ENCODE peak calls at places on chromosomes 3 and 15, in six cellular contexts. One of them, this sample, is unnamed. For H3K4me1, the result is how much of the 10 kb centered on the place peaks cover.

GRCh38 chr3:116281313-116282143 is 163.8 kb downstream of the LSAMP start:
- DNase-seq in A549: no peak
- DNase-seq in H1: no peak
- DNase-seq in GM12878: no peak
- DNase-seq in HepG2: no peak
- DNase-seq in K562: no peak
- DNase-seq in this sample: no peak

GRCh38 chr15:90610220-90610619 is 80.5 kb downstream of the CRTC3 start:
- DNase-seq in K562: no peak
- DNase-seq in HepG2: no peak
- DNase-seq in H1: no peak
- DNase-seq in A549: no peak
- DNase-seq in GM12878: no peak
- DNase-seq in this sample: peak

GRCh38 chr15:97976129-97976528 is 15.6 kb downstream of the ARRDC4 start:
- DNase-seq in HepG2: no peak
- DNase-seq in H1: no peak
- DNase-seq in A549: no peak
- DNase-seq in K562: no peak
- DNase-seq in GM12878: no peak
- DNase-seq in this sample: no peak

GRCh38 chr15:43105077-43105769 is 615 bp downstream of the UBR1 start:
- DNase-seq in GM12878: no peak
- DNase-seq in A549: peak
- DNase-seq in HepG2: peak
- DNase-seq in K562: peak
- DNase-seq in H1: no peak
- DNase-seq in this sample: peak

GRCh38 chr15:29665441-29665985 is 156.8 kb downstream of the TJP1 start:
- DNase-seq in HepG2: no peak
- DNase-seq in GM12878: no peak
- DNase-seq in K562: no peak
- DNase-seq in A549: no peak
- DNase-seq in H1: no peak
- DNase-seq in this sample: no peak

GRCh38 chr15:42456971-42457370 is 34.0 kb downstream of the ZNF106 start:
- DNase-seq in A549: no peak
- DNase-seq in HepG2: no peak
- DNase-seq in K562: no peak
- DNase-seq in H1: no peak
- DNase-seq in GM12878: no peak
- DNase-seq in this sample: no peak

GRCh38 chr15:58987501-58988010 is at the start of gene RNF111:
- DNase-seq in A549: peak
- DNase-seq in H1: peak
- DNase-seq in GM12878: peak
- DNase-seq in HepG2: peak
- DNase-seq in K562: peak
- DNase-seq in this sample: peak

GRCh38 chr3:144466114-144466513 is 494.5 kb downstream of the DIPK2A start:
- DNase-seq in A549: no peak
- DNase-seq in H1: no peak
- DNase-seq in HepG2: no peak
- DNase-seq in GM12878: no peak
- DNase-seq in K562: no peak
- DNase-seq in this sample: no peak

GRCh38 chr3:102248981-102249705 is 185.7 kb upstream of the ZPLD1 start:
- DNase-seq in HepG2: no peak
- DNase-seq in A549: no peak
- DNase-seq in K562: no peak
- DNase-seq in H1: no peak
- DNase-seq in GM12878: no peak
- DNase-seq in this sample: no peak

GRCh38 chr3:55002416-55002930 is 74.6 kb upstream of the LRTM1 start:
- DNase-seq in K562: no peak
- DNase-seq in HepG2: no peak
- DNase-seq in H1: no peak
- DNase-seq in A549: no peak
- DNase-seq in GM12878: no peak
- DNase-seq in this sample: no peak

GRCh38 chr3:125107861-125108567 is 52.2 kb upstream of the HEG1 start:
- DNase-seq in HepG2: no peak
- DNase-seq in A549: no peak
- DNase-seq in K562: no peak
- DNase-seq in GM12878: peak
- DNase-seq in H1: no peak
- DNase-seq in this sample: peak

GRCh38 chr3:126621171-126621570 is 33.8 kb downstream of the TXNRD3 start:
- DNase-seq in A549: no peak
- DNase-seq in HepG2: no peak
- DNase-seq in GM12878: no peak
- DNase-seq in K562: no peak
- DNase-seq in H1: no peak
- DNase-seq in this sample: peak

GRCh38 chr15:75720787-75721461 is 8.3 kb upstream of the CSPG4 start:
- DNase-seq in A549: peak
- DNase-seq in K562: peak
- DNase-seq in H1: no peak
- DNase-seq in GM12878: no peak
- DNase-seq in HepG2: peak
- DNase-seq in this sample: no peak

GRCh38 chr15:55358471-55358870 is 39.4 kb downstream of the PIGB start:
- DNase-seq in HepG2: no peak
- DNase-seq in H1: no peak
- DNase-seq in A549: no peak
- DNase-seq in GM12878: no peak
- DNase-seq in K562: no peak
- DNase-seq in this sample: no peak

GRCh38 chr15:46354443-46354842 is 719.6 kb downstream of the SQOR start:
- DNase-seq in HepG2: no peak
- DNase-seq in K562: no peak
- DNase-seq in H1: no peak
- DNase-seq in A549: no peak
- DNase-seq in GM12878: no peak
- DNase-seq in this sample: no peak

GRCh38 chr3:172717493-172718088 is 6.7 kb upstream of the NCEH1 start:
- DNase-seq in K562: peak
- DNase-seq in GM12878: no peak
- DNase-seq in HepG2: peak
- DNase-seq in H1: no peak
- DNase-seq in A549: peak
- DNase-seq in this sample: no peak

GRCh38 chr15:31236184-31237041 is 90.2 kb upstream of the KLF13 start:
- DNase-seq in H1: no peak
- DNase-seq in K562: peak
- DNase-seq in HepG2: peak
- DNase-seq in GM12878: no peak
- DNase-seq in A549: peak
- DNase-seq in this sample: peak

GRCh38 chr3:128563439-128563838 is 70.4 kb upstream of the GATA2 start:
- DNase-seq in A549: no peak
- DNase-seq in K562: no peak
- DNase-seq in H1: no peak
- DNase-seq in GM12878: no peak
- DNase-seq in HepG2: no peak
- DNase-seq in this sample: no peak

GRCh38 chr3:63951901-63952594 is 39.9 kb upstream of the SCAANT1 start:
- DNase-seq in K562: no peak
- DNase-seq in A549: no peak
- DNase-seq in GM12878: no peak
- DNase-seq in H1: no peak
- DNase-seq in HepG2: no peak
- DNase-seq in this sample: no peak

GRCh38 chr3:87696276-87697013 is 362.4 kb downstream of the CGGBP1 start:
- DNase-seq in HepG2: peak
- DNase-seq in A549: no peak
- DNase-seq in GM12878: no peak
- DNase-seq in K562: no peak
- DNase-seq in H1: no peak
- DNase-seq in this sample: no peak

GRCh38 chr3:124850633-124851032 is 36.5 kb downstream of the ITGB5 start:
- DNase-seq in HepG2: no peak
- DNase-seq in K562: no peak
- DNase-seq in H1: no peak
- DNase-seq in GM12878: no peak
- DNase-seq in A549: no peak
- DNase-seq in this sample: peak

GRCh38 chr3:66442254-66443249 is 58.3 kb downstream of the LRIG1 start:
- DNase-seq in K562: peak
- DNase-seq in HepG2: peak
- DNase-seq in H1: peak
- DNase-seq in GM12878: no peak
- DNase-seq in A549: no peak
- DNase-seq in this sample: peak

GRCh38 chr3:42163622-42164244 is 72.6 kb downstream of the TRAK1 start:
- DNase-seq in A549: no peak
- DNase-seq in H1: no peak
- DNase-seq in HepG2: no peak
- DNase-seq in GM12878: no peak
- DNase-seq in K562: no peak
- DNase-seq in this sample: no peak
- H3K4me1 ChIP-seq in A549: under half
- H3K4me1 ChIP-seq in H1: under half
- H3K4me1 ChIP-seq in HepG2: half or more
- H3K4me1 ChIP-seq in GM12878: under half
- H3K4me1 ChIP-seq in K562: under half
- H3K4me1 ChIP-seq in this sample: under half

GRCh38 chr3:18389108-18389733 is 35.9 kb downstream of the SATB1 start:
- DNase-seq in K562: peak
- DNase-seq in HepG2: peak
- DNase-seq in A549: no peak
- DNase-seq in H1: no peak
- DNase-seq in GM12878: no peak
- DNase-seq in this sample: peak
- TF ChIP-seq RFX5 in K562: no peak
- TF ChIP-seq RFX5 in HepG2: no peak
- TF ChIP-seq RFX5 in A549: no peak
- TF ChIP-seq RFX5 in H1: no peak
- TF ChIP-seq RFX5 in GM12878: no peak
- TF ChIP-seq RFX5 in this sample: no peak

GRCh38 chr3:10395196-10395595 is 74.3 kb upstream of the SEC13 start:
- DNase-seq in H1: no peak
- DNase-seq in A549: no peak
- DNase-seq in GM12878: no peak
- DNase-seq in K562: no peak
- DNase-seq in HepG2: no peak
- DNase-seq in this sample: no peak
- H3K4me1 ChIP-seq in H1: under half
- H3K4me1 ChIP-seq in A549: under half
- H3K4me1 ChIP-seq in GM12878: under half
- H3K4me1 ChIP-seq in K562: under half
- H3K4me1 ChIP-seq in HepG2: under half
- H3K4me1 ChIP-seq in this sample: under half

GRCh38 chr3:31815006-31815405 is 166.1 kb downstream of the OSBPL10 start:
- DNase-seq in A549: no peak
- DNase-seq in H1: no peak
- DNase-seq in GM12878: no peak
- DNase-seq in HepG2: no peak
- DNase-seq in K562: no peak
- DNase-seq in this sample: no peak

GRCh38 chr3:31815631-31816440 is 165.2 kb downstream of the OSBPL10 start:
- DNase-seq in K562: no peak
- DNase-seq in HepG2: no peak
- DNase-seq in H1: no peak
- DNase-seq in GM12878: no peak
- DNase-seq in A549: no peak
- DNase-seq in this sample: no peak

GRCh38 chr3:31810991-31811433 is 170.1 kb downstream of the OSBPL10 start:
- DNase-seq in A549: no peak
- DNase-seq in GM12878: no peak
- DNase-seq in K562: no peak
- DNase-seq in H1: no peak
- DNase-seq in HepG2: no peak
- DNase-seq in this sample: no peak

GRCh38 chr3:31813197-31813596 is 167.9 kb downstream of the OSBPL10 start:
- DNase-seq in GM12878: no peak
- DNase-seq in K562: no peak
- DNase-seq in A549: no peak
- DNase-seq in HepG2: no peak
- DNase-seq in H1: no peak
- DNase-seq in this sample: no peak

GRCh38 chr3:31813686-31814085 is 167.4 kb downstream of the OSBPL10 start:
- DNase-seq in H1: no peak
- DNase-seq in GM12878: no peak
- DNase-seq in A549: no peak
- DNase-seq in HepG2: no peak
- DNase-seq in K562: no peak
- DNase-seq in this sample: no peak
- TF ChIP-seq RFX5 in H1: no peak
- TF ChIP-seq RFX5 in GM12878: no peak
- TF ChIP-seq RFX5 in A549: no peak
- TF ChIP-seq RFX5 in HepG2: no peak
- TF ChIP-seq RFX5 in K562: no peak
- TF ChIP-seq RFX5 in this sample: no peak

GRCh38 chr3:45557471-45557870 is 37.1 kb upstream of the LIMD1 start:
- DNase-seq in GM12878: no peak
- DNase-seq in H1: no peak
- DNase-seq in HepG2: no peak
- DNase-seq in A549: no peak
- DNase-seq in K562: no peak
- DNase-seq in this sample: no peak

GRCh38 chr3:45560270-45561020 is 34.1 kb upstream of the LIMD1 start:
- DNase-seq in H1: no peak
- DNase-seq in A549: no peak
- DNase-seq in GM12878: no peak
- DNase-seq in K562: no peak
- DNase-seq in HepG2: no peak
- DNase-seq in this sample: peak

GRCh38 chr3:45557886-45558285 is 36.7 kb upstream of the LIMD1 start:
- DNase-seq in H1: no peak
- DNase-seq in HepG2: no peak
- DNase-seq in GM12878: no peak
- DNase-seq in A549: no peak
- DNase-seq in K562: no peak
- DNase-seq in this sample: no peak

GRCh38 chr3:45558431-45558830 is 36.1 kb upstream of the LIMD1 start:
- DNase-seq in H1: no peak
- DNase-seq in GM12878: no peak
- DNase-seq in HepG2: no peak
- DNase-seq in K562: no peak
- DNase-seq in A549: no peak
- DNase-seq in this sample: no peak

DNA sequence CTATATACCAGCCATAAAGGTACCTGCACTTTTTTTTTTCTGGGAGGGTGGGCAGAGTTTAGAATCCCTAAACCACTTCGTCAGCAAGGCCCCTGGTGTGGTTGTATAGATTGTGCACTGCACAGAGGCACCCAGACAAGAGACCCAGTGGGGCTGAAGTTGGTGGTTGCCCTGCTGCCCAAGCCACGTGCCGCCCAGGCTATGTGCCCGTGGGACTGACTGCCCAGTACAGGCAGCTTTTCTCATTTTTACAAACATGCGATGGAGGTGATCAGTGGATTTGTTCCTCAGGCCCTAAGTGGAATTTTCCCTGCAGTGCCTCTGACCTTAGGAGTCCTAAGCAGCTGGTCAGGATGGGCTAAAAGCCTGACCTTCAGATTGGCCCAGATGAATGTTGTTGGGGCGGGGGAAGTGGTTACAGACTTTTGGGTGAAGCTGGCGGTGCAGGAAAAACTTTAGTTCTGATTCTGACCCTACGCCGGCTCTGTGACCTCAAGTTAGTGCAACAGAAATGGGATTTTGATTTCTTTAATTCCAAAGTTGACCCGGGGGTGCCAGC is 34.9 kb upstream of the LIMD1 start:
- DNase-seq in K562: no peak
- DNase-seq in GM12878: no peak
- DNase-seq in H1: no peak
- DNase-seq in A549: no peak
- DNase-seq in HepG2: no peak
- DNase-seq in this sample: no peak
- H3K4me1 ChIP-seq in K562: under half
- H3K4me1 ChIP-seq in GM12878: under half
- H3K4me1 ChIP-seq in H1: under half
- H3K4me1 ChIP-seq in A549: under half
- H3K4me1 ChIP-seq in HepG2: under half
- H3K4me1 ChIP-seq in this sample: under half